ENCODE peak calls at places on chromosome 21, in six cellular contexts. One of them, this sample, is unnamed.
A peak's percentile ranks its signal among the peaks of the same experiment; 100 is the strongest.

GRCh38 chr21:43867332-43867703 is 2.3 kb downstream of the AGPAT3 start:
- DNase-seq in iPS-NIHi11: no peak
- DNase-seq in stimulated activated CD4-positive, alpha-beta T cell treated with anti-CD3 and anti-CD28 coated beads, Interleukin-12 subunit alpha, Interleukin-12 subunit beta, amount 100 ng/mL, for 4 hours: no peak
- DNase-seq in pons: no peak
- DNase-seq in 8988T: no peak
- DNase-seq in T-helper 17 cell: no peak
- DNase-seq in this sample: no peak

GRCh38 chr21:26554365-26554764 is 18.7 kb downstream of the CYYR1 start:
- DNase-seq in 8988T: no peak
- DNase-seq in T-helper 17 cell: no peak
- DNase-seq in iPS-NIHi11: no peak
- DNase-seq in pons: peak; percentile 17
- DNase-seq in stimulated activated CD4-positive, alpha-beta T cell treated with anti-CD3 and anti-CD28 coated beads, Interleukin-12 subunit alpha, Interleukin-12 subunit beta, amount 100 ng/mL, for 4 hours: no peak
- DNase-seq in this sample: no peak

GRCh38 chr21:43646550-43647260 is 12.6 kb downstream of the HSF2BP start:
- DNase-seq in pons: peak; percentile 90
- DNase-seq in iPS-NIHi11: peak; percentile 91
- DNase-seq in T-helper 17 cell: peak; percentile 77
- DNase-seq in 8988T: peak; percentile 53
- DNase-seq in stimulated activated CD4-positive, alpha-beta T cell treated with anti-CD3 and anti-CD28 coated beads, Interleukin-12 subunit alpha, Interleukin-12 subunit beta, amount 100 ng/mL, for 4 hours: peak; percentile 82
- DNase-seq in this sample: peak; percentile 96

GRCh38 chr21:45612096-45613019 is 31.2 kb upstream of the PCBP3 start:
- DNase-seq in T-helper 17 cell: no peak
- DNase-seq in stimulated activated CD4-positive, alpha-beta T cell treated with anti-CD3 and anti-CD28 coated beads, Interleukin-12 subunit alpha, Interleukin-12 subunit beta, amount 100 ng/mL, for 4 hours: no peak
- DNase-seq in 8988T: no peak
- DNase-seq in iPS-NIHi11: no peak
- DNase-seq in pons: no peak
- DNase-seq in this sample: no peak

GRCh38 chr21:44910229-44911065 is 10.3 kb downstream of the ITGB2 start:
- DNase-seq in pons: no peak
- DNase-seq in iPS-NIHi11: no peak
- DNase-seq in 8988T: no peak
- DNase-seq in T-helper 17 cell: no peak
- DNase-seq in stimulated activated CD4-positive, alpha-beta T cell treated with anti-CD3 and anti-CD28 coated beads, Interleukin-12 subunit alpha, Interleukin-12 subunit beta, amount 100 ng/mL, for 4 hours: no peak
- DNase-seq in this sample: no peak

GRCh38 chr21:25313891-25314646 is 293.2 kb downstream of the MRPL39 start:
- DNase-seq in stimulated activated CD4-positive, alpha-beta T cell treated with anti-CD3 and anti-CD28 coated beads, Interleukin-12 subunit alpha, Interleukin-12 subunit beta, amount 100 ng/mL, for 4 hours: no peak
- DNase-seq in 8988T: no peak
- DNase-seq in T-helper 17 cell: no peak
- DNase-seq in iPS-NIHi11: no peak
- DNase-seq in pons: peak; percentile 6
- DNase-seq in this sample: no peak

GRCh38 chr21:32524010-32524719 is 61.2 kb downstream of the TCP10L start:
- DNase-seq in stimulated activated CD4-positive, alpha-beta T cell treated with anti-CD3 and anti-CD28 coated beads, Interleukin-12 subunit alpha, Interleukin-12 subunit beta, amount 100 ng/mL, for 4 hours: no peak
- DNase-seq in iPS-NIHi11: no peak
- DNase-seq in T-helper 17 cell: no peak
- DNase-seq in 8988T: no peak
- DNase-seq in pons: no peak
- DNase-seq in this sample: no peak

GRCh38 chr21:42061866-42062542 is 9.1 kb upstream of the UMODL1 start:
- DNase-seq in stimulated activated CD4-positive, alpha-beta T cell treated with anti-CD3 and anti-CD28 coated beads, Interleukin-12 subunit alpha, Interleukin-12 subunit beta, amount 100 ng/mL, for 4 hours: peak; percentile 54
- DNase-seq in pons: no peak
- DNase-seq in 8988T: no peak
- DNase-seq in T-helper 17 cell: peak; percentile 69
- DNase-seq in iPS-NIHi11: no peak
- DNase-seq in this sample: no peak

GRCh38 chr21:34933609-34934345 is 115.3 kb downstream of the RUNX1 start:
- DNase-seq in pons: no peak
- DNase-seq in iPS-NIHi11: no peak
- DNase-seq in stimulated activated CD4-positive, alpha-beta T cell treated with anti-CD3 and anti-CD28 coated beads, Interleukin-12 subunit alpha, Interleukin-12 subunit beta, amount 100 ng/mL, for 4 hours: no peak
- DNase-seq in T-helper 17 cell: peak; percentile 12
- DNase-seq in 8988T: no peak
- DNase-seq in this sample: no peak

GRCh38 chr21:28124541-28124940 is 868.1 kb downstream of the LTN1 start:
- DNase-seq in pons: no peak
- DNase-seq in iPS-NIHi11: no peak
- DNase-seq in T-helper 17 cell: no peak
- DNase-seq in 8988T: no peak
- DNase-seq in stimulated activated CD4-positive, alpha-beta T cell treated with anti-CD3 and anti-CD28 coated beads, Interleukin-12 subunit alpha, Interleukin-12 subunit beta, amount 100 ng/mL, for 4 hours: no peak
- DNase-seq in this sample: no peak

This sample was measured in K562.